ENCODE peak calls at places on chromosomes 5 and 9, in seven cellular contexts. J is endothelial cell of umbilical vein, Z is activated B cell treated with CpG ODN at 0.5 μM for 24 hours, O is heart left ventricle, H is AG10803, S is GM20000, V is colonic mucosa. T is an unnamed sample.
A peak's percentile ranks its signal among the peaks of the same experiment; 100 is the strongest.

GRCh38 chr5:181212080-181212479 is 7.1 kb upstream of the TRIM7 start:
- DNase-seq in J (no peak), Z (no peak), O (no peak), H (no peak), S (no peak), V (no peak), T (no peak)

GRCh38 chr9:131752231-131752884 is 12.5 kb upstream of the RAPGEF1 start:
- DNase-seq in J (no peak), Z (no peak), O (no peak), H (no peak), S (no peak), V (no peak), T (no peak)

GRCh38 chr5:171416160-171417049 is 3.0 kb upstream of the FGF18 start:
- DNase-seq in J (no peak), Z (no peak), O (no peak), H (no peak), S (no peak), V (no peak), T (no peak)

GRCh38 chr5:107415762-107416161 is 255.0 kb downstream of the EFNA5 start:
- DNase-seq in J (no peak), Z (no peak), O (no peak), H (no peak), S (no peak), V (no peak), T (no peak)

GRCh38 chr9:109098221-109098959 is 21.4 kb downstream of the TMEM245 start:
- DNase-seq in J (peak; percentile 97), Z (no peak), O (no peak), H (peak; percentile 93), S (no peak), V (no peak), T (no peak)

GRCh38 chr5:96565843-96566242 is 96.3 kb upstream of the CAST start:
- DNase-seq in J (peak; percentile 79), Z (no peak), O (no peak), H (peak; percentile 67), S (peak; percentile 15), V (no peak), T (no peak)

GRCh38 chr9:15289590-15289989 is 17.4 kb downstream of the TTC39B start:
- DNase-seq in J (no peak), Z (no peak), O (no peak), H (no peak), S (no peak), V (no peak), T (no peak)

GRCh38 chr9:38389313-38389712 is 3.2 kb upstream of the ALDH1B1 start:
- DNase-seq in J (no peak), Z (no peak), O (no peak), H (peak; percentile 45), S (no peak), V (no peak), T (no peak)

GRCh38 chr5:158967566-158967965 is 132.2 kb downstream of the EBF1 start:
- DNase-seq in J (no peak), Z (no peak), O (no peak), H (peak; percentile 72), S (no peak), V (no peak), T (no peak)

GRCh38 chr9:114430443-114430842 is 42.7 kb upstream of the AKNA start:
- DNase-seq in J (no peak), Z (no peak), O (no peak), H (no peak), S (no peak), V (no peak), T (no peak)

GRCh38 chr5:90421136-90421535 is 11.6 kb upstream of the CETN3 start:
- DNase-seq in J (peak; percentile 7), Z (no peak), O (no peak), H (peak; percentile 7), S (peak; percentile 7), V (no peak), T (no peak)

GRCh38 chr9:35835766-35836165 is 6.7 kb downstream of the TMEM8B start:
- DNase-seq in J (no peak), Z (no peak), O (no peak), H (no peak), S (no peak), V (no peak), T (no peak)

GRCh38 chr9:35836595-35836994 is 7.6 kb downstream of the TMEM8B start:
- DNase-seq in J (no peak), Z (no peak), O (no peak), H (no peak), S (no peak), V (no peak), T (no peak)

GRCh38 chr9:35832814-35833213 is 3.8 kb downstream of the TMEM8B start:
- DNase-seq in J (no peak), Z (no peak), O (no peak), H (no peak), S (no peak), V (peak; percentile 48), T (no peak)

GRCh38 chr9:35834260-35835215 is 5.5 kb downstream of the TMEM8B start:
- DNase-seq in J (no peak), Z (no peak), O (no peak), H (no peak), S (no peak), V (peak; percentile 32), T (no peak)

DNA sequence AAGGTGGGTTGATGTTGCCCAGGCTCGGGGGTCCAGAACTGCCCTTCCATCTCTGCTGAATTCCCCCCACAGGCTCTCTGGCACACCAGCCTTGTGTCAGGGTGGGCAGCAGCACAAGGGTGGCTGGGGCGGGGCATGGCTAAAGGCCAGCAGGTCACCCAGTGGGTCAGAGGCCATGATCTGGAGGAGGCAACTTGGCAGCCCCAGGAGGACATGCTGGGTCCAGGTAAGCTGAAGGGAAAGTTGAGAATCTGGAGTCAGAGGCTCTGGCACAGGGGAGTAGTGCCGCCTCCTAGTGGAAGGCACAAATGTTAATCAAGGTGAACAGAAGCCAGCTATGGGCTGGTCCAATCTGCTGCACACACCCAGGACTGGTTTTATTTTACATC is 6.2 kb downstream of the TMEM8B start:
- DNase-seq in J (no peak), Z (no peak), O (no peak), H (no peak), S (no peak), V (peak; percentile 65), T (no peak)
- TF ChIP-seq CTCF in J (peak; percentile 24), Z (no peak), O (no peak), H (peak; percentile 28), S (peak; percentile 4), V (peak; percentile 30), T (no peak)

GRCh38 chr5:9283473-9283872 is 262.4 kb downstream of the SEMA5A start:
- DNase-seq in J (no peak), Z (no peak), O (no peak), H (no peak), S (no peak), V (no peak), T (no peak)

GRCh38 chr5:9283021-9283420 is 262.9 kb downstream of the SEMA5A start:
- DNase-seq in J (no peak), Z (no peak), O (no peak), H (peak; percentile 66), S (no peak), V (no peak), T (no peak)

GRCh38 chr5:9282211-9282610 is 263.7 kb downstream of the SEMA5A start:
- DNase-seq in J (no peak), Z (no peak), O (no peak), H (peak; percentile 59), S (no peak), V (no peak), T (no peak)

GRCh38 chr5:9284781-9285307 is 261.0 kb downstream of the SEMA5A start:
- DNase-seq in J (no peak), Z (no peak), O (peak; percentile 46), H (peak; percentile 90), S (no peak), V (no peak), T (no peak)

GRCh38 chr5:9284272-9284671 is 261.6 kb downstream of the SEMA5A start:
- DNase-seq in J (no peak), Z (no peak), O (no peak), H (peak; percentile 16), S (no peak), V (no peak), T (no peak)
- TF ChIP-seq CTCF in J (no peak), Z (no peak), O (no peak), H (no peak), S (no peak), V (no peak), T (no peak)

GRCh38 chr9:77647267-77647658 is 859 bp downstream of the GNA14 start:
- DNase-seq in J (no peak), Z (no peak), O (no peak), H (no peak), S (no peak), V (no peak), T (no peak)

GRCh38 chr9:77647659-77648457 is at the start of gene GNA14:
- DNase-seq in J (peak; percentile 47), Z (no peak), O (peak; percentile 27), H (peak; percentile 14), S (no peak), V (peak; percentile 66), T (no peak)

GRCh38 chr9:77651203-77651602 is 3.1 kb upstream of the GNA14 start:
- DNase-seq in J (no peak), Z (no peak), O (no peak), H (no peak), S (no peak), V (no peak), T (no peak)

GRCh38 chr9:77648458-77649108 is 461 bp upstream of the GNA14 start:
- DNase-seq in J (peak; percentile 51), Z (no peak), O (peak; percentile 69), H (no peak), S (no peak), V (peak; percentile 79), T (no peak)

DNA sequence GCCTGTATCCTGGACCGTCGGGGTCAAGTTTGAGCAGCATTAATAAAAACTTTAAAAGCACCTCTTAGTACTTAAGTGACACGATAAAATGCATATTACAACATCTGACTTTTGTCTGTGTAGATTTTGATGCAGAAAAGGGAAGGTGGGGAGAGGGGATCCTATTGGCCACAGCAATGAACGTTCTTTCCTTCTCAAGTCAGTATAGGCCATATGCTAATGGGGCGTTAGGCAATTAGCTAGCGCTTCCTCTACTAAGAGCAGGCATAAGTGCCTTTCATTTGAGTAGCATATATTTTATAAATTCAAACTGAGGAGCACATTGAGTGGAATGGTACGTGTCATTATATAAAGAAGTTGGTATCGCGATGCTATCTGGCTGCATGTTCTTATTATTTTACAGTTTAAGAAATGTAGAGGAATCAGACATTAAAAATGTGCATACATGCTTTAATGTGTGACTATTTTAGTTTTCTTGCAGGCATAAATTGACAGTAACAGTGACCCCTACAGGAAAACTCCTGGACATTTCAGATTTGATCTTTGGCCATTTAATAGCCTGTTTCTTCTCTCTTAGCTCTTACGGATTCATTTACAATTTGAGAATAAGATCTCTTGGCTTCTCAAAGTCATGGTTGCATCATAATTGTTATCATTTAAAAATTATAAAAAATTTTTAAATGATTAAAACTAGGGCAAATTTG is 1.1 kb upstream of the GNA14 start:
- DNase-seq in J (peak; percentile 41), Z (no peak), O (no peak), H (peak; percentile 23), S (no peak), V (no peak), T (no peak)
- TF ChIP-seq CTCF in J (peak; percentile 20), Z (no peak), O (peak; percentile 48), H (peak; percentile 45), S (no peak), V (peak; percentile 24), T (peak; percentile 44)

DNA sequence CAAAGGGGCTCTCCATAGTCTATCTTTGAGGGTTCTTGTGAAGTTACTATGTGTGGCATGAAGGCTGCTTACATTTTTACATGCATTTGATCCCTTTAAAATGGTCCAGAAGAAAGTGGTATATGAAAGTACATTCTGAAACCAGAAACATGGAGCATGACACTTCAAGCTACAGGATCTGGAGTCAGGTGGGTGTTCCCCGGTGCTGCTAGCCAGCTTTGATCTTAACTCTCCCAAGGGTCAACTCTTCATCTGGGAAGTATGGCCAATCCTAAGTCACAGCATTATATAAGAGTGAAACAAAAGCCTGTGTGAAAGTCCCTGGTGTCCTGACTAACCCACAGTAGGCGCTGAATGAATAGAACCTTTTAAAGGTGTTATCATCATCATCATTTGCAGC is 91.0 kb upstream of the TAS2R1 start:
- DNase-seq in J (no peak), Z (no peak), O (no peak), H (no peak), S (no peak), V (no peak), T (no peak)
- TF ChIP-seq CTCF in J (no peak), Z (no peak), O (no peak), H (no peak), S (no peak), V (no peak), T (no peak)